ENCODE peak calls at places on chromosomes 11 and 22, in six cellular contexts. F is HT-29, V is NCI-H1092 treated with DMSO at 0.1 percent for 48 hours, L is OCI-M1, Q is SW 1271, P is sciatic nerve. U is an unnamed sample.

GRCh38 chr22:19291218-19291579 is 320 bp downstream of the CLTCL1 start:
- DNase-seq in V (no peak), F (no peak), Q (no peak), P (peak), L (peak), U (peak)

GRCh38 chr11:81634483-81634882 is 1099.2 kb downstream of the FAM181B start:
- DNase-seq in P (no peak), Q (no peak), F (no peak), L (peak), V (no peak), U (no peak)

GRCh38 chr22:28478564-28478963 is 201.1 kb downstream of the TTC28 start:
- DNase-seq in Q (no peak), F (no peak), V (no peak), L (no peak), P (no peak), U (no peak)

GRCh38 chr11:86919557-86920210 is 35.5 kb downstream of the FZD4 start:
- DNase-seq in L (peak), F (peak), P (no peak), V (peak), Q (peak), U (peak)

GRCh38 chr22:42179616-42180015 is 49.0 kb upstream of the CYP2D6 start:
- DNase-seq in Q (peak), F (no peak), V (no peak), L (peak), P (no peak), U (no peak)

GRCh38 chr11:47327025-47327424 is 25.5 kb downstream of the MYBPC3 start:
- DNase-seq in Q (no peak), F (no peak), V (no peak), P (no peak), L (no peak), U (no peak)

GRCh38 chr11:108752297-108752751 is 87.5 kb downstream of the DDX10 start:
- DNase-seq in Q (no peak), V (no peak), F (no peak), P (no peak), L (no peak), U (no peak)

GRCh38 chr11:20488352-20488751 is 100.8 kb downstream of the PRMT3 start:
- DNase-seq in V (peak), F (no peak), L (peak), Q (no peak), P (no peak), U (peak)

GRCh38 chr11:19437760-19438159 is 197.0 kb upstream of the E2F8 start:
- DNase-seq in L (no peak), Q (peak), V (no peak), F (no peak), P (no peak), U (no peak)

GRCh38 chr11:69413993-69414392 is 67.5 kb upstream of the LINC01488 start:
- DNase-seq in P (no peak), F (no peak), L (no peak), Q (no peak), V (no peak), U (no peak)

GRCh38 chr22:22106855-22107254 is 124.3 kb upstream of the TOP3B start:
- DNase-seq in F (no peak), P (no peak), V (no peak), Q (no peak), L (no peak), U (no peak)

GRCh38 chr22:46584081-46584903 is 35.9 kb upstream of the GRAMD4 start:
- DNase-seq in V (no peak), Q (no peak), L (no peak), F (no peak), P (peak), U (peak)

GRCh38 chr11:60871378-60872061 is 4.2 kb downstream of the ZP1 start:
- DNase-seq in L (no peak), V (peak), F (no peak), Q (no peak), P (peak), U (no peak)

GRCh38 chr11:2940930-2941821 is 12.0 kb upstream of the PHLDA2 start:
- DNase-seq in L (no peak), V (no peak), F (peak), P (peak), Q (peak), U (no peak)

GRCh38 chr11:111909378-111909777 is 2.2 kb downstream of the CRYAB start:
- DNase-seq in L (no peak), Q (no peak), F (no peak), V (no peak), P (no peak), U (no peak)

GRCh38 chr22:47210112-47210657 is 447.7 kb downstream of the TBC1D22A start:
- DNase-seq in P (no peak), L (no peak), Q (no peak), F (no peak), V (no peak), U (no peak)

GRCh38 chr22:46797355-46797754 is 34.9 kb downstream of the TBC1D22A start:
- DNase-seq in Q (no peak), F (peak), V (no peak), L (no peak), P (peak), U (no peak)

GRCh38 chr22:47219789-47220188 is 457.3 kb downstream of the TBC1D22A start:
- DNase-seq in V (no peak), P (peak), F (no peak), Q (no peak), L (no peak), U (no peak)

GRCh38 chr11:105553015-105553414 is 56.9 kb upstream of the GRIA4 start:
- DNase-seq in L (peak), P (no peak), V (no peak), Q (no peak), F (no peak), U (no peak)

GRCh38 chr11:34161812-34162506 is 56.5 kb downstream of the NAT10 start:
- DNase-seq in P (no peak), V (no peak), F (no peak), Q (no peak), L (no peak), U (no peak)

GRCh38 chr11:61489833-61490585 is 18.5 kb upstream of the LRRC10B start:
- DNase-seq in V (peak), P (no peak), Q (no peak), L (no peak), F (peak), U (no peak)